ENCODE peak calls at places on chromosomes 13 and 19, in five cellular contexts. B is H9, O is stomach, V is heart left ventricle, J is pancreas. Y is an unnamed sample.

GRCh38 chr13:24181991-24182702 is 21.6 kb downstream of the SPATA13 start:
- DNase-seq in B (no peak), O (no peak), V (no peak), J (no peak), Y (no peak)

GRCh38 chr13:65943711-65944110 is 1286.4 kb downstream of the PCDH9 start:
- DNase-seq in B (no peak), O (no peak), V (no peak), J (no peak), Y (no peak)

GRCh38 chr19:29967623-29968022 is 25.6 kb downstream of the URI1 start:
- DNase-seq in B (no peak), O (no peak), V (no peak), J (no peak), Y (no peak)

GRCh38 chr13:93547886-93548285 is 321.3 kb downstream of the GPC6 start:
- DNase-seq in B (no peak), O (no peak), V (no peak), J (no peak), Y (no peak)

GRCh38 chr19:52190679-52191293 is 934 bp downstream of the PPP2R1A start:
- DNase-seq in B (no peak), O (peak; percentile 29), V (peak; percentile 52), J (peak; percentile 40), Y (peak; percentile 21)

GRCh38 chr19:21900401-21900800 is 64.4 kb upstream of the ZNF43 start:
- DNase-seq in B (no peak), O (no peak), V (no peak), J (no peak), Y (no peak)

GRCh38 chr19:57583521-57584416 is at the start of gene ZIK1:
- DNase-seq in B (peak; percentile 97), O (peak; percentile 75), V (peak; percentile 94), J (peak; percentile 66), Y (peak; percentile 84)

GRCh38 chr19:13833330-13834265 is 38.4 kb downstream of the ZSWIM4 start:
- DNase-seq in B (peak; percentile 97), O (peak; percentile 95), V (peak; percentile 94), J (peak; percentile 98), Y (peak; percentile 95)

GRCh38 chr19:35483089-35483488 is 7.2 kb downstream of the KRTDAP start:
- DNase-seq in B (no peak), O (no peak), V (no peak), J (no peak), Y (no peak)

DNA sequence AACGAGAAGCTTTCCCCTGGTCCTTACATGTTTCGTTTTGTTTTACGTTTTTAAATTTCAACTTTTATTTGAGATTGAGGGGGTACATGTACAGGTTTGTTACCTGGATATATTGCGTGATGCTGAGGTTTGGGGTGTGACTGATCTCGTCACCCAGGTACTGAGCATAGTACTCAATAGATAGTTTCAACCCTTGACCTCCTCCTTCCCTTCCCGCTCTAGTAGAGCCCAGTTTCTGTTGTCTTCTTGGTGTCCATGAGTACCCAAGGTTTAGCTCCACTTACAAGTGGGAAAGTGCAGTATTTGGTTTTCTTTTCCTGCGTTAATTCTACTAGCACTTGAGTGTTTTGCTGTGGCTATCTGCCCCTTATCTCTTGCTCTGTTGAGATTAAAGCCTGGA is 47.1 kb downstream of the ARHGEF18 start:
- DNase-seq in B (no peak), O (no peak), V (no peak), J (no peak), Y (no peak)
- H3K27ac ChIP-seq in B (no peak overlapping the region), O (peak overlapping the region; percentile 86), V (peak overlapping the region; percentile 87), J (no peak overlapping the region), Y (no peak overlapping the region)

DNA sequence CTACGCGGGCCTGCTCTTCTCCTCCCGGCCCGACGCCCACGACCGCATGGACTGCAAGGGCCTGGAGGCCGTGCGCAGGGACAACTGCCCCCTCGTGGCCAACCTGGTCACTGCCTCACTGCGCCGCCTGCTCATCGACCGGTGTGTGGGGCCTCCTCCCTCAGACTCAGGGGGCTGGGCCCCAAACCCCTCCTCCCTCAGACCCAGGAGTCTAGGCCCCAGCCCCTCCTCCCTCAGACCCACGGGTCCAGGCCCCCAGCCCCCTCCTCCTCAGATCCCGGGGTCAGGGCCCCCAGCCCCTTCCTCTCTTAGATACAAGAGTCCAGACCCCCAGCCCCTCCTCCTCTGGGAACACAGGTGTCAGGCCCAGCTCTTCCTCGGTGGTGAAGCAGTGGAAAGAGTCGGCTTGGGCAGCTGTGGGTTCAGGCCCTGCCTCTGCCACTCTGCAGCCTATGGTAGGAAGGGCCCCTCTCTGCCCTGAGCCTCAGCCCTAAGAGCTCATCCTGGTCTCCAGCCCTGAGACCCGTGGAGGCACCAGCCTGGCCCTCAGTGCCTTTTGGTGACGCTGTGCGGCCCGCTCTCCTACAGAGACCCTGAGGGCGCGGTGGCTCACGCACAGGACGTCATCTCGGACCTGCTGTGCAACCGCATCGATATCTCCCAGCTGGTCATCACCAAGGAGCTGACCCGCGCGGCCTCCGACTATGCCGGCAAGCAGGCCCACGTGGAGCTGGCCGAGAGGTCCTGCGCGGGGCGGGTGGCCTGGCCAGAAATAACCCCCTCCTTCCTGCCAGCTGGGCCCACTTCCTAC is 3.7 kb upstream of the SPIB start:
- DNase-seq in B (peak; percentile 92), O (peak; percentile 79), V (peak; percentile 75), J (peak; percentile 84), Y (peak; percentile 58)
- H3K27ac ChIP-seq in B (no peak overlapping the region), O (no peak overlapping the region), V (no peak overlapping the region), J (no peak overlapping the region), Y (no peak overlapping the region)

GRCh38 chr19:54188224-54188871 is 1.0 kb downstream of the MBOAT7 start:
- DNase-seq in B (peak; percentile 34), O (no peak), V (no peak), J (peak; percentile 44), Y (no peak)

GRCh38 chr19:54190942-54191670 is at the start of gene TSEN34:
- DNase-seq in B (peak; percentile 84), O (peak; percentile 91), V (peak; percentile 90), J (peak; percentile 95), Y (peak; percentile 52)

GRCh38 chr19:54190503-54190941 is 586 bp upstream of the TSEN34 start:
- DNase-seq in B (peak; percentile 98), O (peak; percentile 100), V (peak; percentile 100), J (peak; percentile 100), Y (peak; percentile 100)

GRCh38 chr19:54189668-54190502 is 505 bp upstream of the MBOAT7 start:
- DNase-seq in B (peak; percentile 100), O (peak; percentile 100), V (peak; percentile 100), J (peak; percentile 100), Y (peak; percentile 100)

GRCh38 chr19:54189020-54189667 is at the start of gene MBOAT7:
- DNase-seq in B (no peak), O (no peak), V (no peak), J (no peak), Y (no peak)
- H3K27ac ChIP-seq in B (peak within 1 kb of the TSS; percentile 80), O (peak within 1 kb of the TSS; percentile 99), V (peak within 1 kb of the TSS; percentile 94), J (peak within 1 kb of the TSS; percentile 98), Y (peak within 1 kb of the TSS; percentile 98)

DNA sequence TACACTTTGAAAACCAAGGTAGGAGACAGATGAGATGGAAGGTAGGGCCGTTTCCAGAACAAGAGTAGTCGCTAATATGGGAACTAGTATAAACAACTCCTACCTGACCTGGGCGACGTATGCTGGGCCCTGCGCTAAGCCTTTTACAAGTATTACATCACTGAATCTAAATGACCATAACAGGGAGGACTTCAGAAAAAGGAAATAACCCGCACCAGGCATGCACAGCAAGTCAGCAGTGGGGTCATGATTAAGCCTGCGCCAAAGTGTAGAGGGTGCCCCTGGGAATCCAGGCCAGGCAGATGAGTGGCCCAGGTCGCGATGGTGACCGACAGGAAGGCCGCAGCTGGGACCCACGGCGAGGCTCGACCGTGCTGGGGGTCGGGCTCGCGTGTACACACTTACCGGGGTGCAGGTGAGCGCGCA is 597 bp downstream of the ATP13A1 start:
- DNase-seq in B (no peak), O (no peak), V (no peak), J (no peak), Y (no peak)
- H3K27ac ChIP-seq in B (no peak overlapping the region), O (peak overlapping the region; percentile 86), V (peak overlapping the region; percentile 95), J (peak overlapping the region; percentile 76), Y (peak overlapping the region; percentile 92)

Y was measured in uterus.